ENCODE peak calls at places on chromosomes 3 and 15, in six cellular contexts. P is bronchial epithelial cell, I is PC-9, S is pancreas, A is fibroblast of lung, L is adrenal gland. Z is an unnamed sample.

GRCh38 chr3:116837474-116837873 is 127.9 kb downstream of the TUSC7 start:
- DNase-seq in S (no peak), A (no peak), I (no peak), L (no peak), P (no peak), Z (no peak)

GRCh38 chr3:58560771-58561311 is 16.4 kb downstream of the FAM107A start:
- DNase-seq in L (no peak), I (peak), P (peak), A (peak), S (no peak), Z (peak)

GRCh38 chr15:29674661-29675533 is 147.4 kb downstream of the TJP1 start:
- DNase-seq in I (no peak), S (peak), P (no peak), A (peak), L (peak), Z (peak)

GRCh38 chr15:52288051-52288942 is 7.3 kb downstream of the MYO5C start:
- DNase-seq in L (no peak), I (peak), S (peak), A (peak), P (peak), Z (no peak)

GRCh38 chr3:17088602-17089313 is 204.0 kb downstream of the PLCL2 start:
- DNase-seq in S (no peak), L (no peak), I (no peak), A (no peak), P (no peak), Z (no peak)

GRCh38 chr3:48338635-48339034 is 5.2 kb upstream of the SPINK8 start:
- DNase-seq in S (no peak), L (no peak), A (peak), I (no peak), P (no peak), Z (no peak)

GRCh38 chr15:101651753-101652097 is 456 bp downstream of the TM2D3 start:
- DNase-seq in I (no peak), P (no peak), S (no peak), L (no peak), A (peak), Z (peak)

GRCh38 chr15:35624881-35625280 is 78.9 kb upstream of the DPH6 start:
- DNase-seq in P (peak), I (no peak), L (peak), A (peak), S (no peak), Z (peak)

GRCh38 chr3:128619146-128619890 is 31.3 kb downstream of the RPN1 start:
- DNase-seq in P (peak), I (no peak), A (peak), S (no peak), L (no peak), Z (peak)

GRCh38 chr3:24502690-24503089 is 8.0 kb upstream of the THRB start:
- DNase-seq in P (peak), L (no peak), I (peak), A (peak), S (no peak), Z (peak)

DNA sequence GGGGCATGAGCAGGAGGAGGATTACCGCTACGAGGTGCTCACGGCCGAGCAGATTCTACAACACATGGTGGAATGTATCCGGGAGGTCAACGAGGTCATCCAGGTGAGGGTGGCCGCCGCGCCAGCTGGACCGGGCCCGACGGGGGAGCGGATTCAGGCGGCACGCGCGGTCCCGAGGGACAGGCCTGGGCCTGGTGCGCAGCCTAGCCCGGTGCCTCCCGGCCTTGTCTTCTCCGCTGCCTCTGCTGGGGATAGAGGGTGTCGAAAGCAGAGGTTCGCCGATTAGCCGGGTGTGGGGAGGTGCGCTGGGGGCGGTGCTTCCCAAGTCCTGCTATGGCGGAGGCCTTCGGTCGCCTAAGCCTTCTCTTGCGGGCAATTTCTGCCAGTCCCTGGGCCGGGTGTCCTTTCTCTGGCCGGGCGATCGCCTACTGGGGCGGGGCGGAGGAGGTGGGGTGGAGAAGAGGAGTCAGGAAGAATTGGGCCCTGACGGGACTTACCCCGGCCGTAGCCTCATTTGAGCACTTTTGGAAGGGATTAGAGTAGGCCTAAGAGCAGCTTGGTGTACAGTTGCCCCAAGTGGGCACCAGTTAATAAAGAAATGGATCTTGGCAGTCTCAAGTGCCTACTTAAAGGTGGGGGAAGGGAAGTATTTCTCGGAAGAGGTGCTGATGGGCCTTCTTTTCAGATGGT is 927 bp downstream of the ARIH1 start:
- DNase-seq in P (peak), S (peak), I (peak), L (peak), A (peak), Z (peak)
- TF ChIP-seq CTCF in P (no peak), S (no peak), I (no peak), L (no peak), A (no peak), Z (no peak)

DNA sequence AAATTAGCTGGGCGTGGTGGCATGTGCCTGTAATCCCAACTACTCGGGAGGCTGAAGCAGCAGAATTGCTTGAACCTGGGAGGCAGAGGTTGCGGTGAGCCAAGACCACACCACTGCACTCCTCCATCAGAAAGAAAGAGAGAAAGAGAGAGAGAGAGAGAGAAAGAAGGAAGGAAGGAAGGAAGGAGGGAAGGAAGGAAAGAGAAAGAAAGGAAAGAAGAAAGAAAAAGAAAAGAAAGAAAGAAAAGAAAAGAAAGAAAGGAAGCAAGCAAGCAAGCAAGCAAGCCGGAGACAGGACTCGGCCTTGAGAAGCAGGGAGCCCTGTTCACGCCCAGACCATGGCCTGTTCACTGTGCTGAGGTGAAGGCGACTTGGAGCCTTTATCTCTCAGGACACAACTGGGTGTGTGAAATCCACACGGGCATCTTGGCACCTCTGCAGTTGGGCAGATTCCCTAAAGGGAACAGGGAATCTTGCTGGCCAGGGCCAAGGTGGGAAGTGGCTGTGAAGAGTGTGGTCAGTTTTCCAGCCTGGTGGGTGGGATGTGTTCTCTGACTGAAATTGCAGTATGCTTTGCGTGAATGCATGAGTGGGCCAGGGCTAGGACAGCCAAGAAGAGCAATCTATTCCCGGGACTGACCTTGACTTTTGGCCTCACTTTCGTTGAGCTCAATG is 90.3 kb downstream of the CORO2B start:
- DNase-seq in P (no peak), L (no peak), I (no peak), S (no peak), A (no peak), Z (no peak)
- H3K4me3 ChIP-seq in P (no peak), L (no peak), I (no peak), S (no peak), A (no peak), Z (no peak)

DNA sequence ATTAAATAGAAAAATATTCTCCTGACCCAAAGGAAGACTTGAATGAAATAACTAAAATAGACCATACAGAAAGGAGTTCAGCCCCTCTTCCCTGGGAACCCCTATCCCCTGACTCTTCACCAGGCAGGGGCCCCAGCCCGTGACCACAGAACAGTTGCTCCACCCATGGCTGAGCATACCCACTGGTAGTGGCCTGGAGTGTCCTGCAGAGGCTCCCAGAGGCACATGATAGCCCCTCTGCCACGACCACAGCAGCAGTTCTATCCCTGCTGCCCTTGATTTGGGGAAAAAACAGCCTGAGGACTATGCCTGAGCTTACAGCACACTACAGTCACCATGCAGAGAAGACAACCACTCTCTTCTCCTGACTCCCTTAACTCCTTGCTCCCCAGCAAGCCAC is 31.8 kb downstream of the TTC14 start:
- DNase-seq in L (no peak), P (no peak), I (no peak), S (no peak), A (no peak), Z (no peak)
- TF ChIP-seq CTCF in L (no peak), P (no peak), I (no peak), S (no peak), A (no peak), Z (no peak)

DNA sequence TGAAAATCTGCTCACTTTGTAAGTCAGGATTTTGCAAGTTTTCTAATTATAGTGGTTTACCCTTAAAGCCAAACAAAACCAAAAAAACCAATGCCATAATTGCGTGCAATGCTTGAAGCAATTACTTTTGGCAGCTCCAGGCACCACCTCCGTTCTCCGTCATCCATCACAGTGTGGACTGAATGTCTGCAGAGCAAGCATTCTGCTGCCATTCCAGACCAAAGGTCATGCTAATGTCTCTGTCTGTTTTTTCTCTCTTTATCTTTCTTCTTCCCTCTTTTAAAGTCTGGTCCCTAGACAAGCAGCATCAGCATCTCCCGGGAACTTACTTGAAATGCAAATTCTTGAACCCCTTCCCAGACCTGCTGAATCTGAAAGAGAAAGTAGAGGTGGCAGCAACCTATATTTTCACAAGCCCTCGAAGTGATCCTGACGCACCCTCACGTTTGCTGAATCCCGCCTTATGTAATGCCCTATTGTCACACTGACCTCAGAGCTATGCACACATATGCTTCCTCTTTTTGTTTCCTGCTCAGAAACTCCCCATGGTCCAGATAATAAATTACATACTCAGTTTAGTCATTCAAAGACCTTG is 297.3 kb upstream of the PROK2 start:
- DNase-seq in A (peak), P (no peak), S (no peak), I (no peak), L (peak), Z (no peak)
- H3K4me3 ChIP-seq in A (no peak), P (no peak), S (no peak), I (no peak), L (no peak), Z (no peak)

GRCh38 chr3:98798820-98799219 is 35.7 kb downstream of the ST3GAL6 start:
- DNase-seq in I (no peak), S (no peak), A (no peak), L (no peak), P (no peak), Z (no peak)
- TF ChIP-seq CTCF in I (no peak), S (no peak), A (no peak), L (no peak), P (no peak), Z (no peak)

DNA sequence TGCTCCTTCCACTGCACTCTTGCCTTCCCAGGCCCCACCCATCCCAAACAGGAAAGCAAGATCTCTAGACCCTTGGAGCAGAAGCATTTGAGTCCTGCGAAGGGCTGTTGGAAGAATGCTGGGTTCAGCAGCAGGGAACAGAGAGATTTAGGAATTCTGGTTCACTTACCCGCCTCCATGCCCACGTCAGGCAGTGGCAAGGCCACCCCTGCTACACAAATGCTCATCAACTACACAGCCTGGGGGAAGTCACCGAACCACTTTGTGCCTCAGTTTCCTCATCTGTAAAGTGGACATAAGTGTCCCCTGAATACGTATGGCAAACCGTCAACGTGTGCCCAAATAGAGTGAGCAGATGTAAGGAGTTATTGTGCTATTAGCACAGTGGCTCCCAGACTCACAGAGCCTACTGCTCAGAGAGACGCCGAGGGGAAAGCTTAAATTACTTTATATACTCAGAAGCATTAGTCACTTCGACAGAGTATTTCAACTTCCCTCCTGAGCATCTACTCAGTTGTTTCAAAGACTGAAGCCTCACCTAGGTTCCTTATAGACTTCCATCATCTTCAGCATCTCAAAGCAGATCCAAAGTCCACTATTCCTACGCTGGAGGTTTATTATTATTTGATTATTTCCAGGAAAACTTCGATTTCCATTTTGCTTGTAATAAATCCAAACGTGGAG is 906 bp downstream of the HOMER2 start:
- DNase-seq in A (no peak), P (peak), S (no peak), L (no peak), I (no peak), Z (peak)
- H3K4me3 ChIP-seq in A (peak), P (peak), S (peak), L (no peak), I (peak), Z (no peak)

DNA sequence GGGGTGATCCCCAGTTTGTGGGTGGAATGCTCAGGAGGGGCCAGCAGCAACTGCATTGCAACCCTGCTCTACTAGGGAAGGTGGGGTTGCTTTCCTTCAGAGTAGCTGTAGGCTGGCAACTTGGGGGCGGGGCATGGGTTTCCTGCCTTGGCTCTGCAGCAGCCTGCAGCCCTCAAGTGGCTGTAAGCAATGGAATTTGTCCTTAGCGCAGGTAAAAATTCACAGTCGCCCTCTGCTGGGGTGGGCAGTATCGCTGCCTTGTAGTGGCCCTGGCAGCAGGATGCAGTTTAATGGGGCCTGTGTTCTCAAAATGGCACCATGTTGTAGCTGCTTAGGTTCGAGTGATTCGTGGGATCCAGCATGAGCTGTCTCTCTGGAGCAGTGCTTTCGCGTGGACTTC is 29.8 kb downstream of the STT3B start:
- DNase-seq in A (no peak), I (no peak), P (no peak), L (no peak), S (no peak), Z (no peak)
- TF ChIP-seq CTCF in A (no peak), I (no peak), P (no peak), L (no peak), S (no peak), Z (no peak)

GRCh38 chr15:49538520-49538919 is 82.1 kb downstream of the FAM227B start:
- DNase-seq in S (no peak), L (no peak), A (no peak), I (no peak), P (no peak), Z (no peak)
- H3K4me3 ChIP-seq in S (no peak), L (no peak), A (no peak), I (no peak), P (no peak), Z (no peak)

GRCh38 chr3:72976182-72976825 is 20.3 kb upstream of the PPP4R2 start:
- DNase-seq in L (no peak), P (peak), S (no peak), I (peak), A (peak), Z (peak)

GRCh38 chr3:72973786-72974185 is 22.8 kb upstream of the PPP4R2 start:
- DNase-seq in I (no peak), A (no peak), P (peak), L (no peak), S (no peak), Z (no peak)

GRCh38 chr3:72977463-72977862 is 19.1 kb upstream of the PPP4R2 start:
- DNase-seq in A (peak), P (no peak), I (no peak), S (no peak), L (no peak), Z (no peak)

GRCh38 chr3:72974956-72975355 is 21.7 kb upstream of the PPP4R2 start:
- DNase-seq in I (no peak), A (no peak), S (no peak), P (peak), L (no peak), Z (no peak)

DNA sequence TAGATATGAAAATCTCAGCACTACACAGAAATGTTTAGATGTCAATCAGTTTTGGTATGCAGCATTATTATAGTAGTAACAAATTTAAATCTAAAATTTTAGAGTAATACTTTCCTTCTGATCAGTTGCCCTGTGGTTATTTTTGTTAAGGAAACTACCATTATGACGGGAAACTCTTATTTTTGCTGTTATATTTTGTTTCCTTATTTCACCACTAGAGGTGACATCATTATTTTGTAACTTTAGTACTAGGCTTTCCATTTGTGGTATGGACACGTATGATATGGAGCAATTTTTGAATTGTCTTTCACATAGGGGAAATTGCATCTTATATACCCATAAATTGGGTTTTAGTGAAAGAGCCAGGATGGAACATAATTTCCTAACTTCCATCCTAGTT is 19.6 kb upstream of the PPP4R2 start:
- DNase-seq in P (peak), S (no peak), L (no peak), A (no peak), I (no peak), Z (no peak)
- TF ChIP-seq CTCF in P (no peak), S (no peak), L (no peak), A (peak), I (no peak), Z (no peak)

GRCh38 chr3:157103860-157104259 is 56.1 kb downstream of the CCNL1 start:
- DNase-seq in I (no peak), S (no peak), A (no peak), P (no peak), L (no peak), Z (no peak)
- H3K4me3 ChIP-seq in I (no peak), S (no peak), A (no peak), P (no peak), L (no peak), Z (no peak)

Z was measured in foreskin fibroblast.